ENCODE peak calls at places on chromosomes 2 and 18, in four cellular contexts. One of them, this sample, is unnamed.

GRCh38 chr2:25402477-25402876 is 60.8 kb upstream of the DNMT3A start:
- DNase-seq in HEK293T: no peak
- DNase-seq in SW480: no peak
- DNase-seq in activated naive CD4-positive, alpha-beta T cell treated with Interleukin-2 at 50 U/mL for 16 hours: no peak
- DNase-seq in this sample: no peak

GRCh38 chr2:74502720-74503505 is 3.5 kb upstream of the LBX2 start:
- DNase-seq in activated naive CD4-positive, alpha-beta T cell treated with Interleukin-2 at 50 U/mL for 16 hours: peak
- DNase-seq in HEK293T: peak
- DNase-seq in SW480: peak
- DNase-seq in this sample: peak

GRCh38 chr2:17573085-17573805 is 32.7 kb downstream of the VSNL1 start:
- DNase-seq in HEK293T: no peak
- DNase-seq in SW480: peak
- DNase-seq in activated naive CD4-positive, alpha-beta T cell treated with Interleukin-2 at 50 U/mL for 16 hours: no peak
- DNase-seq in this sample: no peak

GRCh38 chr2:222292113-222292737 is 6.6 kb downstream of the PAX3 start:
- DNase-seq in SW480: no peak
- DNase-seq in activated naive CD4-positive, alpha-beta T cell treated with Interleukin-2 at 50 U/mL for 16 hours: no peak
- DNase-seq in HEK293T: no peak
- DNase-seq in this sample: no peak

GRCh38 chr2:46258937-46259781 is 38.0 kb upstream of the EPAS1 start:
- DNase-seq in HEK293T: no peak
- DNase-seq in activated naive CD4-positive, alpha-beta T cell treated with Interleukin-2 at 50 U/mL for 16 hours: no peak
- DNase-seq in SW480: no peak
- DNase-seq in this sample: no peak

GRCh38 chr2:53969285-53970094 is 1.3 kb downstream of the PSME4 start:
- DNase-seq in HEK293T: peak
- DNase-seq in activated naive CD4-positive, alpha-beta T cell treated with Interleukin-2 at 50 U/mL for 16 hours: no peak
- DNase-seq in SW480: peak
- DNase-seq in this sample: no peak

GRCh38 chr2:164843346-164843841 is 1.8 kb upstream of the COBLL1 start:
- DNase-seq in SW480: no peak
- DNase-seq in HEK293T: no peak
- DNase-seq in activated naive CD4-positive, alpha-beta T cell treated with Interleukin-2 at 50 U/mL for 16 hours: no peak
- DNase-seq in this sample: no peak

GRCh38 chr2:218744615-218745014 is 34.0 kb downstream of the TTLL4 start:
- DNase-seq in HEK293T: no peak
- DNase-seq in activated naive CD4-positive, alpha-beta T cell treated with Interleukin-2 at 50 U/mL for 16 hours: no peak
- DNase-seq in SW480: no peak
- DNase-seq in this sample: no peak

GRCh38 chr2:12663306-12664037 is 53.3 kb upstream of the TRIB2 start:
- DNase-seq in activated naive CD4-positive, alpha-beta T cell treated with Interleukin-2 at 50 U/mL for 16 hours: no peak
- DNase-seq in HEK293T: no peak
- DNase-seq in SW480: no peak
- DNase-seq in this sample: no peak

GRCh38 chr2:71944183-71944550 is 203.5 kb downstream of the CYP26B1 start:
- DNase-seq in activated naive CD4-positive, alpha-beta T cell treated with Interleukin-2 at 50 U/mL for 16 hours: no peak
- DNase-seq in SW480: no peak
- DNase-seq in HEK293T: no peak
- DNase-seq in this sample: no peak

GRCh38 chr18:48100712-48101165 is 170.3 kb upstream of the SMAD2 start:
- DNase-seq in activated naive CD4-positive, alpha-beta T cell treated with Interleukin-2 at 50 U/mL for 16 hours: no peak
- DNase-seq in HEK293T: peak
- DNase-seq in SW480: no peak
- DNase-seq in this sample: no peak

GRCh38 chr2:120245520-120245835 is 7.2 kb upstream of the RALB start:
- DNase-seq in SW480: peak
- DNase-seq in activated naive CD4-positive, alpha-beta T cell treated with Interleukin-2 at 50 U/mL for 16 hours: no peak
- DNase-seq in HEK293T: peak
- DNase-seq in this sample: no peak

GRCh38 chr2:104755026-104755856 is 98.7 kb upstream of the POU3F3 start:
- DNase-seq in activated naive CD4-positive, alpha-beta T cell treated with Interleukin-2 at 50 U/mL for 16 hours: no peak
- DNase-seq in SW480: no peak
- DNase-seq in HEK293T: no peak
- DNase-seq in this sample: no peak

GRCh38 chr18:78713726-78714125 is 265.9 kb upstream of the SALL3 start:
- DNase-seq in SW480: no peak
- DNase-seq in HEK293T: no peak
- DNase-seq in activated naive CD4-positive, alpha-beta T cell treated with Interleukin-2 at 50 U/mL for 16 hours: no peak
- DNase-seq in this sample: no peak

This sample was measured in GM19239.